ENCODE peak calls at places on chromosomes 5 and 9, in seven cellular contexts. C, T, G, J, L, W and E are unnamed samples.

GRCh38 chr9:5832093-5832542 is 799 bp downstream of the ERMP1 start:
- DNase-seq in C (peak; percentile 32), T (no peak), G (peak; percentile 4), J (no peak), L (no peak), W (no peak), E (no peak)

GRCh38 chr5:54873696-54874095 is 111.7 kb downstream of the ESM1 start:
- DNase-seq in C (no peak), T (no peak), G (no peak), J (no peak), L (no peak), W (no peak), E (no peak)

GRCh38 chr5:32254987-32255900 is 57.5 kb downstream of the MTMR12 start:
- DNase-seq in C (no peak), T (no peak), G (no peak), J (no peak), L (no peak), W (no peak), E (no peak)

GRCh38 chr5:14144586-14145355 is 1.6 kb downstream of the TRIO start:
- DNase-seq in C (peak; percentile 87), T (peak; percentile 58), G (peak; percentile 56), J (no peak), L (peak; percentile 81), W (peak; percentile 76), E (no peak)

GRCh38 chr9:444528-444927 is 229.9 kb downstream of the DOCK8 start:
- DNase-seq in C (no peak), T (no peak), G (no peak), J (no peak), L (no peak), W (no peak), E (peak; percentile 35)

GRCh38 chr5:76583163-76584047 is 39.8 kb downstream of the F2RL2 start:
- DNase-seq in C (peak; percentile 47), T (no peak), G (no peak), J (no peak), L (no peak), W (no peak), E (no peak)

GRCh38 chr9:15509931-15510788 is 610 bp downstream of the PSIP1 start:
- DNase-seq in C (peak; percentile 34), T (peak; percentile 47), G (peak; percentile 29), J (no peak), L (peak; percentile 72), W (no peak), E (no peak)

GRCh38 chr5:112703866-112704820 is 33.5 kb upstream of the APC start:
- DNase-seq in C (no peak), T (no peak), G (peak; percentile 60), J (no peak), L (no peak), W (no peak), E (no peak)

GRCh38 chr5:127088226-127088625 is 14.9 kb upstream of the C5orf63 start:
- DNase-seq in C (no peak), T (no peak), G (no peak), J (no peak), L (no peak), W (no peak), E (no peak)

GRCh38 chr5:55495216-55495615 is 39.5 kb downstream of the PLPP1 start:
- DNase-seq in C (no peak), T (no peak), G (no peak), J (no peak), L (no peak), W (no peak), E (no peak)

GRCh38 chr5:2902742-2903297 is 151.3 kb upstream of the IRX2 start:
- DNase-seq in C (no peak), T (no peak), G (no peak), J (no peak), L (peak; percentile 28), W (no peak), E (no peak)

GRCh38 chr5:157612071-157612476 is 36.5 kb upstream of the ADAM19 start:
- DNase-seq in C (no peak), T (no peak), G (no peak), J (no peak), L (no peak), W (no peak), E (no peak)
- H3K4me1 ChIP-seq in C (peaks cover 22% of the 10 kb centered on the region), T (no peaks in the 10 kb centered on the region), G (no peaks in the 10 kb centered on the region), J (no peaks in the 10 kb centered on the region), L (peaks cover 13% of the 10 kb centered on the region), W (peaks cover 36% of the 10 kb centered on the region), E (no peaks in the 10 kb centered on the region)

GRCh38 chr9:136623849-136624183 is 38.9 kb upstream of the EGFL7 start:
- DNase-seq in C (no peak), T (no peak), G (no peak), J (no peak), L (no peak), W (no peak), E (no peak)

GRCh38 chr9:136621734-136622093 is 41.0 kb upstream of the EGFL7 start:
- DNase-seq in C (no peak), T (no peak), G (no peak), J (no peak), L (no peak), W (no peak), E (no peak)

GRCh38 chr9:136624184-136624951 is 38.3 kb upstream of the EGFL7 start:
- DNase-seq in C (no peak), T (no peak), G (no peak), J (no peak), L (no peak), W (no peak), E (no peak)

GRCh38 chr9:136622538-136622948 is 40.2 kb upstream of the EGFL7 start:
- DNase-seq in C (no peak), T (no peak), G (no peak), J (no peak), L (no peak), W (no peak), E (no peak)

DNA sequence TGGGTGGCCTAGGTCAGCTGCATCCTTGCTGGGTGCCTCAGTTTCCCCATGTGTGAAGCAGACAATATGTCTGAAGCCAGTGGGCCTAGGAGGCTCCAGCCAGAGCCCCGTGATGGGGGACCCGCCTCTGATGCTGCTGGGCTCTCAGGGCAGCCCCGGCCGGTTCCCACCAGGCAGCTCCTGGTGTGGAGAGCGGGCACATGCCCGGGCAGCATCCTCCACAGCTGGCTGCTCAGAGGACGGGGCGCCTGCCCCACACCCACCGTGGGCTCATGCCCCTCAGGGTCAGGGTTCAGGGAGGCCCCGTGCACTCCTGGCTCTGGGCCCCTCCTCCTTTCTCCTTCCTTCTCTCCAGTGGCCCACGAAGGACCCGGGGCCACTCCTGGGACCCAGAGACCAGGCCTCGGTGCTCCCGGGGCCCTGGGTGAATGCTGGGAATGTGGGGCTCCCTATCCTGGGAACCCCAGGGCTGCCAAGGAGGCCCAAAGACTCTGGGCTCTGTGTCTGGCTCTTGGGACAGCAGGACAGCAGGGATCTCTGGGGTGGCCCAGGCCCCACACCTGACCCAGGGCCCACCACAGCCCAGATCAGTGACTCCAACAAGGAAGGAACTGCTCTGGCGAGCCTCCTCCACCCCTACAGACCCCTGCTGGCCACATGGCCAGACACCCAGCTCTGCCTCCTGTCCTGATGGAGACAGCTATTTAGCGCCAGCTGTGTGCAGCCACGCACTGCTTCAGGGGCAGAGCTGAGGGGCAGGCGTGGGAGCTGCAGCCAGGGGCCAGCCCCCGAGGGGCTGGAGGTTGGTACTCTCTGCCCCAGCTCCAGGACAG is 39.5 kb upstream of the EGFL7 start:
- DNase-seq in C (no peak), T (no peak), G (no peak), J (no peak), L (no peak), W (no peak), E (no peak)
- H3K27ac ChIP-seq in C (no peak overlapping the region), T (no peak overlapping the region), G (no peak overlapping the region), J (no peak overlapping the region), L (no peak overlapping the region), W (no peak overlapping the region), E (no peak overlapping the region)

GRCh38 chr5:171673328-171673727 is 112.3 kb upstream of the SMIM23 start:
- DNase-seq in C (no peak), T (no peak), G (no peak), J (no peak), L (no peak), W (no peak), E (no peak)

GRCh38 chr5:171675511-171675910 is 110.1 kb upstream of the SMIM23 start:
- DNase-seq in C (no peak), T (no peak), G (no peak), J (no peak), L (no peak), W (no peak), E (no peak)

GRCh38 chr5:171676286-171676944 is 109.2 kb upstream of the SMIM23 start:
- DNase-seq in C (no peak), T (no peak), G (no peak), J (no peak), L (no peak), W (no peak), E (no peak)

GRCh38 chr5:171673840-171674239 is 111.8 kb upstream of the SMIM23 start:
- DNase-seq in C (no peak), T (no peak), G (no peak), J (no peak), L (no peak), W (no peak), E (no peak)

GRCh38 chr5:171672556-171672955 is 113.1 kb upstream of the SMIM23 start:
- DNase-seq in C (no peak), T (no peak), G (no peak), J (no peak), L (no peak), W (no peak), E (no peak)
- H3K4me1 ChIP-seq in C (no peaks in the 10 kb centered on the region), T (no peaks in the 10 kb centered on the region), G (peaks cover 7% of the 10 kb centered on the region), J (no peaks in the 10 kb centered on the region), L (peaks cover 3% of the 10 kb centered on the region), W (no peaks in the 10 kb centered on the region), E (peaks cover 3% of the 10 kb centered on the region)

GRCh38 chr5:59041355-59041754 is 458.5 kb downstream of the RAB3C start:
- DNase-seq in C (no peak), T (no peak), G (no peak), J (no peak), L (no peak), W (no peak), E (no peak)

GRCh38 chr5:59039296-59040006 is 456.6 kb downstream of the RAB3C start:
- DNase-seq in C (peak; percentile 77), T (peak; percentile 22), G (peak; percentile 71), J (no peak), L (peak; percentile 92), W (no peak), E (no peak)

GRCh38 chr5:59040804-59041201 is 457.9 kb downstream of the RAB3C start:
- DNase-seq in C (no peak), T (no peak), G (no peak), J (no peak), L (no peak), W (no peak), E (no peak)

GRCh38 chr5:59039003-59039295 is 456.1 kb downstream of the RAB3C start:
- DNase-seq in C (no peak), T (no peak), G (no peak), J (no peak), L (no peak), W (no peak), E (no peak)

DNA sequence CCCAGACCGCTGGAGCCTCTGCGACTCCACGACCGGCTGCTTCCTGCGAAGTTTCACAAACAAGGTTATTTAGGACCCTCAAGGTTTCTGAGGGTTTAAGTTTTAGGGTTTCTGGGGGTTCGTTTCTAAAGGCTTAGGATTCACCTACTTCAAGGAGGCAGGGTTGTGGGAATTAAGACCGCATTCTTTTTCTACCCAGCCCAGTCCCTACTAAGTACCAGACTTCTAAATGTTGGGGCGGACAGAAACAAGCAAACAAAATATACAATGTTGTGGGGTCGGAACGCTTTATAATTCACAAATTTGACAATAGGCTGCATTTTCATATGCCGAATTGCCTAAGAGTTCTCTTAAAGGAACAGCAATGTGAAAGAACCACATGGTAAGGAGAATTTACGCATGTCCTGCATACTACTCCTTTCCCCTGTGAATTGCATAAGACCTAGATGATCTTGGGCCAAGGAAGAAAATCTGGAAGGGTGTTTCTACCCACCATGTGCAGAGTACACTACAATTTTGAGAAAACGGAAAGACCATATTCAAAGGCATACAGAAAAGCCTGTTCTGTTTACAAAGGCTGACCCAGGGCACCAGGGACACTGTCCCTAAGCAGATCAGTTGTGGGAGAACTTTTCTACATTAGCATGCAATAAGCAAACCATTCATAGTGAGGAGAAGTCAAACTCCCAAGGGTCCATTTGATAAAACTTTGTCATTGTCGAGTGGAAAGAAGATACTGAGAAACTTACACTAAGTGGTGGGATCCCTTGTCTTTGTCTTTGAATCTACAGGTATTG is 457.3 kb downstream of the RAB3C start:
- DNase-seq in C (no peak), T (no peak), G (no peak), J (no peak), L (no peak), W (no peak), E (no peak)
- H3K27ac ChIP-seq in C (no peak overlapping the region), T (no peak overlapping the region), G (peak overlapping the region; percentile 87), J (no peak overlapping the region), L (peak overlapping the region; percentile 79), W (no peak overlapping the region), E (no peak overlapping the region)